ENCODE peak calls at places on chromosomes 1 and 21, in ten cellular contexts. X is lower lobe of right lung; R is amniotic epithelial cell; Q is left ventricle myocardium superior; H is A549; S is NB4; C is RWPE2; D is stimulated activated CD4-positive, alpha-beta T cell treated with anti-CD3 and anti-CD28 coated beads, Interleukin-4, amount 100 ng/mL, for 4 hours; J is neural progenitor cell; L is bronchial epithelial cell. A is an unnamed sample.

GRCh38 chr1:118185083-118185899 is at the start of gene SPAG17:
- DNase-seq in D (no peak), C (no peak), X (peak), J (peak), Q (peak), H (peak), S (peak), R (peak), L (peak), A (no peak)

GRCh38 chr1:63887809-63888208 is 114.0 kb downstream of the ROR1 start:
- DNase-seq in D (no peak), X (no peak), J (no peak), H (no peak), S (no peak), Q (no peak), R (no peak), L (no peak), C (no peak), A (no peak)

GRCh38 chr1:209618756-209619420 is 33.3 kb downstream of the LAMB3 start:
- DNase-seq in J (no peak), D (no peak), L (no peak), C (no peak), H (no peak), R (no peak), X (no peak), S (no peak), Q (peak), A (no peak)

GRCh38 chr1:153960206-153960605 is 1.8 kb upstream of the CRTC2 start:
- DNase-seq in X (no peak), S (no peak), Q (no peak), D (no peak), H (no peak), R (no peak), J (no peak), L (no peak), C (no peak), A (no peak)

GRCh38 chr1:33030575-33030974 is 6.1 kb downstream of the AK2 start:
- DNase-seq in X (no peak), R (peak), J (no peak), L (no peak), C (no peak), H (no peak), D (no peak), S (peak), Q (no peak), A (no peak)

GRCh38 chr1:14403961-14404645 is 194.4 kb upstream of the KAZN start:
- DNase-seq in Q (no peak), C (no peak), H (no peak), J (no peak), R (no peak), X (no peak), L (no peak), S (no peak), D (no peak), A (no peak)

GRCh38 chr1:157652859-157653493 is 47.6 kb downstream of the FCRL3 start:
- DNase-seq in S (peak), Q (no peak), J (no peak), L (no peak), R (no peak), D (no peak), X (no peak), H (no peak), C (no peak), A (peak)

GRCh38 chr1:16367968-16368910 is 1.2 kb downstream of the SZRD1 start:
- DNase-seq in L (peak), S (peak), Q (no peak), D (no peak), C (no peak), X (no peak), H (no peak), R (peak), J (peak), A (no peak)

GRCh38 chr1:59593798-59594790 is 220.7 kb upstream of the HOOK1 start:
- DNase-seq in X (no peak), S (no peak), C (no peak), J (no peak), D (no peak), Q (no peak), L (no peak), H (no peak), R (no peak), A (no peak)

GRCh38 chr21:44057960-44058651 is 46.0 kb downstream of the TRAPPC10 start:
- DNase-seq in L (no peak), Q (no peak), C (no peak), S (no peak), H (no peak), D (no peak), X (no peak), J (no peak), R (no peak), A (no peak)

GRCh38 chr21:15592271-15592860 is 137.4 kb upstream of the USP25 start:
- DNase-seq in Q (no peak), C (no peak), L (peak), S (peak), D (no peak), H (peak), J (peak), X (no peak), R (peak), A (no peak)

GRCh38 chr1:28640766-28641165 is 2.1 kb downstream of the TAF12 start:
- DNase-seq in L (peak), H (no peak), Q (no peak), D (no peak), X (no peak), J (peak), R (peak), S (peak), C (no peak), A (peak)

GRCh38 chr1:91018006-91018405 is 3.8 kb downstream of the ZNF644 start:
- DNase-seq in X (no peak), L (no peak), D (no peak), C (no peak), S (peak), R (no peak), J (no peak), H (no peak), Q (no peak), A (no peak)

GRCh38 chr1:243883551-243883950 is 33.5 kb upstream of the AKT3 start:
- DNase-seq in S (no peak), H (no peak), J (no peak), D (no peak), X (no peak), C (no peak), L (no peak), Q (no peak), R (peak), A (no peak)

GRCh38 chr1:240608707-240609106 is 3.2 kb downstream of the GREM2 start:
- DNase-seq in X (no peak), S (peak), J (peak), D (no peak), L (peak), Q (no peak), H (peak), C (no peak), R (no peak), A (no peak)

GRCh38 chr1:84936116-84936810 is 43.3 kb upstream of the LPAR3 start:
- DNase-seq in J (peak), D (no peak), S (peak), Q (no peak), C (no peak), L (peak), R (peak), X (no peak), H (peak), A (peak)

GRCh38 chr1:223844521-223844961 is 1.2 kb downstream of the TP53BP2 start:
- DNase-seq in L (peak), D (peak), C (no peak), X (no peak), H (no peak), S (no peak), Q (no peak), J (no peak), R (no peak), A (no peak)

GRCh38 chr1:9842073-9842711 is 18.4 kb upstream of the CLSTN1 start:
- DNase-seq in J (no peak), Q (no peak), S (no peak), D (no peak), X (peak), R (no peak), H (no peak), C (peak), L (no peak), A (no peak)

GRCh38 chr1:25065246-25066238 is 135.5 kb upstream of the RUNX3 start:
- DNase-seq in R (no peak), C (peak), S (no peak), L (no peak), Q (peak), J (no peak), X (peak), D (no peak), H (no peak), A (no peak)

GRCh38 chr1:201228011-201228983 is 37.7 kb downstream of the IGFN1 start:
- DNase-seq in D (no peak), Q (no peak), C (no peak), R (no peak), X (no peak), S (no peak), J (no peak), L (no peak), H (no peak), A (no peak)

GRCh38 chr1:223137402-223138100 is 5.5 kb downstream of the TLR5 start:
- DNase-seq in S (peak), J (no peak), L (peak), X (no peak), H (no peak), R (peak), D (no peak), C (no peak), Q (no peak), A (no peak)

GRCh38 chr1:243396424-243396823 is 140.6 kb downstream of the SDCCAG8 start:
- DNase-seq in J (no peak), R (no peak), Q (no peak), H (no peak), X (no peak), S (no peak), C (no peak), L (no peak), D (no peak), A (no peak)

GRCh38 chr1:24052119-24052695 is 59.7 kb downstream of the MYOM3 start:
- DNase-seq in L (no peak), J (no peak), H (no peak), R (no peak), X (no peak), S (no peak), C (no peak), Q (no peak), D (no peak), A (no peak)

GRCh38 chr1:202237052-202237451 is 43.5 kb downstream of the LGR6 start:
- DNase-seq in J (peak), Q (peak), H (peak), S (peak), X (no peak), L (peak), D (peak), C (no peak), R (peak), A (no peak)

GRCh38 chr1:27885114-27885528 is 12.8 kb downstream of the THEMIS2 start:
- DNase-seq in D (no peak), Q (no peak), R (no peak), H (no peak), S (peak), X (no peak), C (no peak), L (no peak), J (no peak), A (no peak)

GRCh38 chr1:35298464-35298863 is 30.0 kb downstream of the ZMYM4 start:
- DNase-seq in X (no peak), R (peak), D (peak), L (peak), Q (no peak), S (peak), J (peak), H (peak), C (no peak), A (peak)

GRCh38 chr21:45845063-45845789 is 136.3 kb upstream of the COL6A1 start:
- DNase-seq in Q (no peak), C (peak), R (no peak), L (no peak), H (no peak), S (no peak), X (no peak), J (no peak), D (no peak), A (no peak)

GRCh38 chr21:46080171-46081021 is 17.5 kb upstream of the COL6A2 start:
- DNase-seq in J (no peak), R (no peak), C (peak), L (no peak), S (no peak), D (no peak), X (peak), Q (peak), H (no peak), A (no peak)

GRCh38 chr21:44087426-44088400 is 19.5 kb upstream of the PWP2 start:
- DNase-seq in S (no peak), Q (no peak), C (no peak), H (no peak), X (peak), L (no peak), R (no peak), J (no peak), D (no peak), A (no peak)

GRCh38 chr1:168092566-168093355 is 44.0 kb downstream of the GPR161 start:
- DNase-seq in C (no peak), D (no peak), J (peak), X (no peak), H (no peak), S (peak), Q (no peak), R (peak), L (peak), A (no peak)

GRCh38 chr1:218537131-218537904 is 192.2 kb downstream of the TGFB2 start:
- DNase-seq in X (no peak), R (peak), Q (no peak), J (no peak), S (no peak), D (no peak), C (no peak), H (no peak), L (peak), A (no peak)

GRCh38 chr1:42484382-42484781 is 21.3 kb downstream of the CCDC30 start:
- DNase-seq in S (no peak), H (no peak), C (no peak), D (no peak), X (no peak), L (peak), Q (no peak), R (peak), J (peak), A (no peak)

GRCh38 chr1:54413295-54413694 is 7.1 kb upstream of the SSBP3 start:
- DNase-seq in Q (peak), D (no peak), L (peak), C (no peak), J (no peak), S (no peak), R (no peak), H (no peak), X (no peak), A (no peak)

GRCh38 chr1:234701737-234702341 is 91.9 kb upstream of the IRF2BP2 start:
- DNase-seq in C (no peak), Q (peak), J (no peak), R (no peak), X (no peak), D (no peak), L (no peak), S (no peak), H (no peak), A (no peak)

GRCh38 chr1:115539061-115539460 is 102.7 kb upstream of the VANGL1 start:
- DNase-seq in Q (peak), L (peak), H (no peak), R (no peak), X (no peak), J (no peak), C (no peak), D (no peak), S (no peak), A (no peak)

GRCh38 chr1:97780884-97781283 is 139.9 kb downstream of the DPYD start:
- DNase-seq in D (no peak), S (no peak), R (peak), L (no peak), J (no peak), X (no peak), Q (no peak), C (no peak), H (no peak), A (no peak)

GRCh38 chr1:198620198-198620597 is 18.6 kb upstream of the PTPRC start:
- DNase-seq in X (no peak), H (no peak), J (no peak), C (no peak), Q (no peak), D (no peak), R (no peak), L (no peak), S (no peak), A (no peak)

A was measured in CD4-positive, CD25-positive, alpha-beta regulatory T cell.